ENCODE peak calls at places on chromosomes 6 and 20, in nine cellular contexts. R is AG04450, S is thoracic aorta, O is neural progenitor cell, G is sigmoid colon, W is cardiac muscle cell, N is PC-3, L is astrocyte, I is tibial artery. T is an unnamed sample. For H3K27me3, the result is how much of the 10 kb centered on the place peaks cover.

GRCh38 chr6:29661071-29661470 is 4.2 kb downstream of the MOG start:
- DNase-seq in I (no peak), L (no peak), G (no peak), N (no peak), S (no peak), W (no peak), R (no peak), O (no peak), T (no peak)

GRCh38 chr6:132003516-132004178 is 52.5 kb upstream of the CCN2 start:
- DNase-seq in G (no peak), O (no peak), I (no peak), R (no peak), W (no peak), S (no peak), N (no peak), L (no peak), T (no peak)

GRCh38 chr20:17825251-17825691 is 125.5 kb downstream of the BANF2 start:
- DNase-seq in R (no peak), O (no peak), W (no peak), I (peak), L (no peak), N (no peak), G (no peak), S (no peak), T (no peak)

GRCh38 chr20:20343886-20344381 is 24.0 kb upstream of the INSM1 start:
- DNase-seq in O (no peak), S (no peak), N (no peak), L (no peak), R (no peak), W (no peak), G (no peak), I (no peak), T (no peak)

GRCh38 chr6:150765457-150765764 is 100.1 kb upstream of the MTHFD1L start:
- DNase-seq in I (no peak), O (no peak), G (no peak), L (no peak), N (no peak), R (no peak), W (no peak), S (no peak), T (no peak)

GRCh38 chr6:164013480-164014208 is 599.1 kb downstream of the QKI start:
- DNase-seq in G (no peak), R (no peak), L (peak), S (no peak), I (no peak), O (no peak), W (no peak), N (no peak), T (no peak)

GRCh38 chr6:40753939-40754448 is 166.8 kb upstream of the LRFN2 start:
- DNase-seq in S (no peak), G (no peak), R (no peak), O (no peak), W (no peak), I (no peak), N (no peak), L (no peak), T (no peak)

GRCh38 chr20:37220255-37220654 is 40.9 kb upstream of the MROH8 start:
- DNase-seq in G (no peak), R (no peak), L (no peak), W (no peak), I (no peak), O (no peak), N (no peak), S (no peak), T (no peak)

GRCh38 chr6:149545258-149545753 is 537 bp downstream of the PPIL4 start:
- DNase-seq in W (peak), G (peak), O (peak), R (peak), N (peak), S (no peak), I (peak), L (peak), T (peak)

GRCh38 chr6:126228001-126228791 is 111.7 kb upstream of the CENPW start:
- DNase-seq in G (no peak), I (no peak), O (peak), S (no peak), L (no peak), W (peak), N (no peak), R (no peak), T (no peak)

GRCh38 chr6:83083476-83083875 is 16.0 kb downstream of the DOP1A start:
- DNase-seq in R (no peak), G (no peak), W (no peak), I (no peak), N (no peak), O (no peak), L (no peak), S (no peak), T (no peak)

GRCh38 chr6:46651766-46652165 is 852 bp downstream of the CYP39A1 start:
- DNase-seq in W (no peak), G (no peak), L (no peak), R (no peak), S (no peak), I (no peak), O (no peak), N (peak), T (no peak)

GRCh38 chr6:31572041-31572911 is at the start of gene LTA:
- DNase-seq in O (no peak), R (no peak), N (no peak), I (no peak), L (no peak), S (no peak), G (no peak), W (no peak), T (no peak)

GRCh38 chr6:64497634-64498033 is 862.0 kb downstream of the PHF3 start:
- DNase-seq in R (no peak), G (no peak), I (no peak), O (no peak), W (no peak), N (no peak), S (no peak), L (no peak), T (no peak)

GRCh38 chr20:13922241-13922640 is 68.2 kb downstream of the SEL1L2 start:
- DNase-seq in W (no peak), S (no peak), G (no peak), I (no peak), N (peak), R (no peak), O (no peak), L (no peak), T (no peak)

GRCh38 chr20:2399390-2399789 is 18.7 kb downstream of the TGM6 start:
- DNase-seq in S (no peak), L (no peak), R (no peak), N (no peak), W (no peak), I (no peak), G (no peak), O (no peak), T (no peak)

GRCh38 chr6:158752613-158753012 is 66.6 kb downstream of the EZR start:
- DNase-seq in N (no peak), S (no peak), G (peak), L (no peak), W (no peak), R (no peak), I (no peak), O (peak), T (peak)

GRCh38 chr20:25295386-25296093 is 47.7 kb downstream of the PYGB start:
- DNase-seq in S (no peak), G (no peak), L (no peak), N (no peak), W (peak), R (no peak), I (peak), O (no peak), T (peak)

GRCh38 chr6:110414669-110415296 is 592 bp downstream of the DDO start:
- DNase-seq in O (no peak), W (peak), I (no peak), S (no peak), L (peak), R (no peak), G (no peak), N (no peak), T (no peak)

GRCh38 chr6:21987501-21987957 is 309.3 kb downstream of the PRL start:
- DNase-seq in N (peak), R (peak), I (peak), O (peak), S (peak), W (peak), L (peak), G (peak), T (peak)

GRCh38 chr6:12606616-12607015 is 110.0 kb upstream of the PHACTR1 start:
- DNase-seq in W (no peak), N (no peak), L (no peak), I (no peak), O (no peak), R (no peak), S (no peak), G (no peak), T (no peak)

GRCh38 chr6:15254074-15254975 is 8.5 kb downstream of the JARID2 start:
- DNase-seq in N (peak), G (no peak), O (peak), R (no peak), L (no peak), W (no peak), S (no peak), I (no peak), T (no peak)

GRCh38 chr6:166633732-166634535 is 6.9 kb upstream of the RPS6KA2 start:
- DNase-seq in N (peak), S (no peak), R (no peak), G (no peak), L (no peak), W (no peak), I (no peak), O (no peak), T (peak)

GRCh38 chr20:9119776-9120175 is 50.9 kb downstream of the PLCB4 start:
- DNase-seq in R (no peak), G (peak), S (no peak), L (no peak), O (no peak), N (peak), W (peak), I (no peak), T (peak)

GRCh38 chr6:39357998-39358686 is 35.6 kb upstream of the KCNK16 start:
- DNase-seq in L (peak), G (peak), I (no peak), O (no peak), W (peak), N (peak), S (no peak), R (peak), T (no peak)

GRCh38 chr6:54060286-54060685 is 51.0 kb upstream of the MLIP start:
- DNase-seq in R (no peak), O (no peak), G (no peak), I (no peak), L (peak), N (no peak), W (no peak), S (no peak), T (no peak)

GRCh38 chr20:56826971-56827645 is 198.0 kb downstream of the TFAP2C start:
- DNase-seq in R (no peak), W (no peak), O (no peak), N (peak), L (no peak), G (peak), S (no peak), I (no peak), T (no peak)

DNA sequence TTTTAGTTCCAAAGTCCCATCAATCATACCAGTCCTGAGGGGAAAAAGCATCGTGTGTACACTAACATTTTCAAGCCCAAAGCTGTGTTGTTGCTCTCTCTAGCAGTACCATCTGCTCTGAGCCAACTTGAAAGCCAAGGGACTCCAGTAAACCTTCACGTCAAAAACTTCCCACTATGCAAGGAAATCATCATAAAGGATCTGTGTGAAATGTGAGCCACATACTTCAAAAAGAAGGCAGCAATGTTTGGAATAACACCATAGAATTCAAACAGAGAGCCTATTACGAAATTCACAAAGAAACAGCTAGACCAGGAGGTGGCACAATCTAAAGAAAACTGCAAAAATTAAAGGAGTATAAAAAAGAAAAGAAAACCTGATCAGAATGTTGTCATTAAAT is 399.8 kb upstream of the EPHA7 start:
- DNase-seq in W (no peak), S (no peak), G (no peak), O (no peak), I (no peak), R (no peak), N (no peak), L (no peak), T (no peak)
- H3K27me3 ChIP-seq in W (under half), S (under half), G (under half), O (under half), I (under half), R (under half), N (under half), L (under half), T (under half)

GRCh38 chr20:57927376-57927775 is 217.6 kb upstream of the PMEPA1 start:
- DNase-seq in I (no peak), G (no peak), O (no peak), N (no peak), L (no peak), R (no peak), S (no peak), W (no peak), T (no peak)
- H3K27me3 ChIP-seq in I (under half), G (under half), O (under half), N (under half), L (under half), R (under half), S (under half), W (under half), T (under half)

GRCh38 chr6:117263353-117263927 is 1.9 kb upstream of the VGLL2 start:
- DNase-seq in W (no peak), R (no peak), S (no peak), N (no peak), L (no peak), O (no peak), I (no peak), G (no peak), T (no peak)
- H3K27me3 ChIP-seq in W (half or more), R (half or more), S (under half), N (half or more), L (half or more), O (half or more), I (half or more), G (under half), T (half or more)

DNA sequence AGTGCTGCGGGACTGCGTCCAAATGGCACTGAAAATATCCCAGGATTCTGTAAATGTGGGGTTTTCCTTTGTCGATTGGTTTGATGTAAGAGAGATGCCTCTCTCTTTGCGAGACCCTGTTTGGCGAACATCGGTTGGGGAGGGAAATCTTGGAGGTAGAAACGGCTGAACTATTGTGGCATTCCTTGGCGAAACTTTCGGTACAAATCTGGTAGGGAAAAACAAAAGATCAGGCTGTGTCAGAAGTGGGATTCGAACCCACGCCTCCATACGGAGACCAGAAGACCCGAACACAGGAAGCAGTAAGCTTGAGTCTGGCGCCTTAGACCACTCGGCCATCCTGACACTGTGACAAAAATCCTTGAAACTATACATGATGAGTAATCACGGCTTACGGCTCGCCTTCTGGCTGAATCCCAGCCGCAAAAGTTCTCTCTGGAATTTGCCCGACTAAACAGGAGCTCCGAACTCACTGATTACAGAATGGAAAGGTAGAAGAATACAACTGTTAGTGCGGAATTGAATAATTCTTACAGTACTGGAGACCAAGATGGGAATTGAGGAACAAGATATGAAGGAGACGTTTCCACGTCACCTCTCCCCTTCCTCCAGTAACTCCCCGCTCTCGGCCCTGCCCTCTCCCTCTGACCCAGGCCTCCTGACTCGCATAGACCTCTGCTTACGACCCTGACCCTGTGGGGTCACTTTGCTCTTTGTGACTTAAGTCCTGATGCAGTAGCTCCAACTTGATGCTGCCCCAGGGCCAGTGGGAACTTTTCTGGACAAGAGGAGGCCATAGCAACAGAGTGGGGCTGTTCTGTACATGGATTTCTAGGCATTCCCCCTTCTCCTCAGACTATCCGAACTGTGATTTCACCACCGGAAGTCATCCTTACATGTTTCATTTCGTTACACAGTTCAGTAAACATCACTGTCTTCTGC is 132.8 kb upstream of the ZNF184 start:
- DNase-seq in S (no peak), N (peak), L (peak), I (no peak), W (peak), R (no peak), O (peak), G (no peak), T (no peak)
- H3K27me3 ChIP-seq in S (under half), N (under half), L (under half), I (half or more), W (under half), R (under half), O (under half), G (under half), T (half or more)

GRCh38 chr20:63416109-63416430 is 54.9 kb upstream of the CHRNA4 start:
- DNase-seq in W (no peak), I (no peak), S (no peak), R (no peak), L (no peak), O (no peak), N (no peak), G (no peak), T (no peak)
- H3K27me3 ChIP-seq in W (under half), I (half or more), S (under half), R (under half), L (under half), O (under half), N (half or more), G (under half), T (half or more)

GRCh38 chr20:41256516-41256915 is 61.0 kb downstream of the ZHX3 start:
- DNase-seq in O (no peak), W (no peak), S (no peak), N (no peak), R (no peak), L (no peak), I (no peak), G (no peak), T (no peak)
- H3K27me3 ChIP-seq in O (under half), W (under half), S (under half), N (under half), R (under half), L (under half), I (under half), G (under half), T (under half)

DNA sequence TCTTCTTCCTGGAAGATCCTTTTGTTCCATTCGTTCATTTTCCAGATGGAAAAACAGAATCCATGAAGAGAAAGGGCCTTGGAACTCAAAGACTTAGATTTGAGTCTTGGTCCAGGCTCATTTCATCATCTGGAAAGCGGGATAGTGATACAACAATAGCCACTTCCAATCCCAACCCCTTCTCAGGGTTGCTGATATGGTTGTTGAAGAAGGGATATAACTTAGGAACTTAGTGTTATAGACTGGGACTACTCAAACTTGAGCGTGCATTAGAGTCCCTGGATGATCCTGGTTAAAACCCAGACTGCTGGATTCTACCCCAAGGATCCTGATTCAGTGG is 1.3 kb downstream of the GDAP1L1 start:
- DNase-seq in R (no peak), S (no peak), N (no peak), O (no peak), I (no peak), G (no peak), W (no peak), L (no peak), T (no peak)
- H3K27me3 ChIP-seq in R (under half), S (under half), N (under half), O (under half), I (under half), G (under half), W (under half), L (under half), T (under half)

T was measured in left ventricle myocardium inferior.